ENCODE peak calls at places on chromosomes 12 and 14, in six cellular contexts. Q is fibroblast of mammary gland, C is Calu3, B is astrocyte of the spinal cord, I is HepG2, W is neural crest cell. A is an unnamed sample.

GRCh38 chr12:61923152-61923551 is 337.1 kb upstream of the USP15 start:
- DNase-seq in W (no peak), B (no peak), Q (no peak), I (no peak), C (no peak), A (no peak)

GRCh38 chr12:126856958-126857357 is 1410.0 kb upstream of the TMEM132C start:
- DNase-seq in W (no peak), B (no peak), Q (no peak), C (no peak), I (no peak), A (no peak)

GRCh38 chr12:64137117-64137516 is 85.0 kb downstream of the KICS2 start:
- DNase-seq in W (no peak), I (no peak), Q (peak), C (no peak), B (no peak), A (no peak)

GRCh38 chr12:60225216-60226000 is 629.6 kb downstream of the SLC16A7 start:
- DNase-seq in B (no peak), I (no peak), C (no peak), W (no peak), Q (no peak), A (no peak)

GRCh38 chr14:89185919-89186849 is 230.8 kb downstream of the FOXN3 start:
- DNase-seq in C (no peak), B (peak), Q (peak), I (no peak), W (no peak), A (no peak)

GRCh38 chr14:87800216-87800615 is 192.8 kb downstream of the GALC start:
- DNase-seq in C (no peak), Q (no peak), B (no peak), W (no peak), I (no peak), A (no peak)

GRCh38 chr14:54686219-54686870 is 119.4 kb downstream of the SAMD4A start:
- DNase-seq in I (no peak), Q (peak), C (no peak), W (no peak), B (peak), A (no peak)

GRCh38 chr12:58253663-58254062 is 312.3 kb downstream of the ATP23 start:
- DNase-seq in Q (no peak), W (no peak), B (no peak), I (no peak), C (no peak), A (no peak)

GRCh38 chr14:60008042-60008441 is 83.7 kb upstream of the PCNX4 start:
- DNase-seq in Q (peak), C (no peak), W (no peak), I (no peak), B (no peak), A (no peak)

GRCh38 chr12:113075137-113075683 is 18.7 kb downstream of the DTX1 start:
- DNase-seq in I (no peak), W (no peak), C (no peak), Q (no peak), B (no peak), A (no peak)

GRCh38 chr12:7832059-7832696 is 40.5 kb downstream of the SLC2A14 start:
- DNase-seq in C (peak), I (peak), W (peak), B (peak), Q (peak), A (peak)

GRCh38 chr12:130438711-130439110 is 101.0 kb downstream of the PIWIL1 start:
- DNase-seq in W (no peak), C (no peak), Q (no peak), B (no peak), I (no peak), A (no peak)
- TF ChIP-seq CTCF in W (no peak), C (no peak), Q (no peak), B (no peak), I (no peak), A (no peak)

DNA sequence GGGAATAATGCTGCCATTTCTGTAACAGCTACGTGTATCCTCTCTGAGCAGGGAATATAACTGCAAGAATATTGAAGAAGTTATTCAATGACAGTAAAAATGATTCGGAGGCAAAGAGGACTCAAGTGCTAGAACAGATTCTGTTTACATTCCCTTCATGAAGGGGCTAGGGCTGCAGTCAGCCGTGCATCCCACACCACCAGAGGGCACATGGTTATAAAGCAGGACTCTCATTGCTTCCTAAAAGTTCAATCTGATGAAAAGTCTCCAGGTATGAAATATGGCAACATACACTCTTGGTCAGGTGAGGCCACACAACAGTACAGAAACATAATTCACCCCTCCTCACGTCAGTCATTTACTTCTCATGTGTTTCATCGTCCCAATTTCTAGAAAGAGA is 34.0 kb downstream of the TCHP start:
- DNase-seq in B (no peak), I (no peak), Q (no peak), C (peak), W (no peak), A (no peak)
- TF ChIP-seq CTCF in B (peak), I (peak), Q (peak), C (no peak), W (peak), A (peak)

DNA sequence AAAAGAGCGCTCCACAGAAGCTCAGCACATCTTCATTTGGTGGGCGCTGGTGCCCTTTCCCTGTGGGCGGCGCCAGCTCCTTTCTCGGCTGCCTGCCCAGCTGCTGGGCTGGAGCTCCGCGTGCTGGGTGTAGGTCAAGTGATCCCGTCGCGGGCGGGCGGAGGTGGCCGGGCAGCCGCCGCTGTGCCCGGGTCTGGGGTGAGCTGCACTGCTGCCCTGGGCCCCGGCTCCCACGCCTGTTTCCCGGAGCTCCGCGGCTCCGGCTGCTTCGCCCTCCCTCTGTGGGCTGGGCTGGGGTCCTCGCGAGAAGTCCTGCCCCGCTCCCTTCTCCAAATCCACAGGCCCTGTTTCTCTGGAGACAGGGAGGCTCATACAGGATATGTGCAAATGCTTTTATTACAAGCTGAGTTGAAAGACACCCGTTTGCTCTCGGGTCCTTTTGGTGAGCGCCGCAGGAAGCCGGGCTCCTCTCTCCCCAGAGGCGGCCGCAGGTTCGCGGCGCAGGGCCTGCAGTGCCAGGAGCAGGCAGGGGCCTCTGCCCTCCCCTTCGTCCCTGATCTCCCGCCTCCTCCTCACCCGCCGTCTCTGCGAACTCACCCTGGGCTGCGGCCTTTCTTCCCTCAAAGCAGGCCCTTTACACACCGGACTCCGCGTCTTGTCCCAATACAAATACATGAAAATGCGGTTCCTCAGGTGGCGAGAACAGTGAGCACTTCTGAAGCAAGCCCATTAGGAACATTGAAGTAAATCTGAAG is 67.8 kb upstream of the CAPRIN2 start:
- DNase-seq in Q (peak), W (peak), B (peak), C (peak), I (no peak), A (peak)
- TF ChIP-seq CTCF in Q (no peak), W (peak), B (peak), C (no peak), I (peak), A (no peak)

GRCh38 chr12:54159140-54159539 is 29.6 kb downstream of the SMUG1 start:
- DNase-seq in C (no peak), Q (no peak), W (peak), I (peak), B (no peak), A (peak)
- TF ChIP-seq CTCF in C (no peak), Q (no peak), W (no peak), I (peak), B (no peak), A (no peak)

DNA sequence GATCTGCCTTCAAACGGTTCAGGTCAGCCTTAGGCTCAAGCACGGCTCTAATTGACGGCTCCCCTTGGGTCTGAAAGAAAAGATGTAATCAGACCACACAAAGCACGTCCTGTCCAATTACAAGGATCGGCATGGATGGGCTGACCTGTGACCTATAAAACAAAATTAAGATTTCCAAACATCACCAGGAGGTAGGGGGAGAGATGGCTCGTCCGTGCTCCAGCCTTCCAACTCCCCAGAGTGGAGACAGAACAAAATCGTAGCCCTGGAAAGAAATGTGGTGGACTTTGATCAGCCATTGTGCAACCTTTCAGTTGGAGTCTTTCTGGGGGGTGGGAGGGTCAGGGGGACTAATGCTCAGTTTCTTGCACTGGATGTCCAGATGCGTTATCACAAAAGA is 226.6 kb upstream of the DIO3 start:
- DNase-seq in W (no peak), Q (no peak), B (no peak), I (peak), C (no peak), A (no peak)
- TF ChIP-seq CTCF in W (no peak), Q (no peak), B (no peak), I (no peak), C (no peak), A (no peak)

GRCh38 chr12:79168687-79169086 is 304.1 kb downstream of the SYT1 start:
- DNase-seq in C (no peak), Q (no peak), I (no peak), W (no peak), B (no peak), A (no peak)

DNA sequence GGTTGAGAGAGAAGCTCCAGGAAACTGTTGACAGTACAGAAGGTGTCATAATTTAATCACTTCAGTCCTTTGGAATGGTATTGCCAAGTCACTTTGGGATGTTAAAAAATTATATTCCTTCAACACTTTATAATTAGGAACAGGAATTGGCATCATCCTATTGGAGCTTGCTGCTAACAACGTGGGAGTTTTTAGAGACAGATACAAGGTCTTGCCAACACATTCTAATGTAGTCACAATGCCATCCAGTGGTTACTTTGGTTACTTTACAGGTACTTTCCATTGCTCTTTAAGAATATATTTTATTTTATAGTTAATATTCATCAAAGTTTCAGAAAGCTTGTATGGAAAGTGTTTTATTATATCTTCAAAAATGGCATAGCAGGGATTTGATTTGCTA is 310.1 kb downstream of the SYT1 start:
- DNase-seq in Q (peak), W (no peak), I (peak), B (peak), C (peak), A (no peak)
- TF ChIP-seq CTCF in Q (peak), W (peak), I (peak), B (peak), C (peak), A (no peak)

GRCh38 chr12:91853350-91854127 is 292.1 kb downstream of the BTG1 start:
- DNase-seq in C (no peak), Q (no peak), W (no peak), I (no peak), B (no peak), A (no peak)

GRCh38 chr12:91852646-91853045 is 293.0 kb downstream of the BTG1 start:
- DNase-seq in W (no peak), B (peak), Q (peak), I (no peak), C (no peak), A (no peak)

GRCh38 chr12:91851741-91852477 is 293.7 kb downstream of the BTG1 start:
- DNase-seq in Q (no peak), C (no peak), W (no peak), I (no peak), B (no peak), A (no peak)

GRCh38 chr12:91858186-91858585 is 287.5 kb downstream of the BTG1 start:
- DNase-seq in Q (no peak), B (no peak), I (no peak), C (no peak), W (no peak), A (no peak)

GRCh38 chr12:91854725-91855124 is 290.9 kb downstream of the BTG1 start:
- DNase-seq in B (peak), Q (peak), I (no peak), W (no peak), C (no peak), A (no peak)
- TF ChIP-seq CTCF in B (no peak), Q (peak), I (no peak), W (no peak), C (no peak), A (no peak)

GRCh38 chr12:2119266-2119665 is 66.5 kb downstream of the CACNA1C start:
- DNase-seq in C (no peak), W (no peak), I (no peak), Q (no peak), B (no peak), A (no peak)
- TF ChIP-seq CTCF in C (no peak), W (no peak), I (no peak), Q (no peak), B (no peak), A (no peak)